ENCODE peak calls at places on chromosomes 1 and 21, in ten cellular contexts. One of them, this sample, is unnamed.
A peak's percentile ranks its signal among the peaks of the same experiment; 100 is the strongest.

GRCh38 chr21:28074676-28075075 is 918.0 kb downstream of the LTN1 start:
- DNase-seq in aorta: no peak
- DNase-seq in IMR-90: no peak
- DNase-seq in RWPE1: no peak
- DNase-seq in neuronal stem cell: no peak
- DNase-seq in Peyer's patch: no peak
- DNase-seq in dorsolateral prefrontal cortex: no peak
- DNase-seq in CD4-positive, alpha-beta T cell: no peak
- DNase-seq in tibial nerve: no peak
- DNase-seq in upper lobe of left lung: no peak
- DNase-seq in this sample: no peak

GRCh38 chr1:10856863-10857598 is 60.6 kb upstream of the CASZ1 start:
- DNase-seq in dorsolateral prefrontal cortex: no peak
- DNase-seq in upper lobe of left lung: peak; percentile 62
- DNase-seq in CD4-positive, alpha-beta T cell: no peak
- DNase-seq in neuronal stem cell: no peak
- DNase-seq in RWPE1: no peak
- DNase-seq in tibial nerve: no peak
- DNase-seq in IMR-90: no peak
- DNase-seq in Peyer's patch: no peak
- DNase-seq in aorta: no peak
- DNase-seq in this sample: no peak

GRCh38 chr1:152878042-152878441 is at the start of gene SMCP:
- DNase-seq in RWPE1: no peak
- DNase-seq in dorsolateral prefrontal cortex: no peak
- DNase-seq in Peyer's patch: no peak
- DNase-seq in upper lobe of left lung: no peak
- DNase-seq in CD4-positive, alpha-beta T cell: no peak
- DNase-seq in tibial nerve: no peak
- DNase-seq in aorta: no peak
- DNase-seq in neuronal stem cell: no peak
- DNase-seq in IMR-90: no peak
- DNase-seq in this sample: no peak

GRCh38 chr1:155834296-155834926 is 22.6 kb downstream of the GON4L start:
- DNase-seq in neuronal stem cell: peak; percentile 26
- DNase-seq in IMR-90: peak; percentile 70
- DNase-seq in upper lobe of left lung: peak; percentile 52
- DNase-seq in dorsolateral prefrontal cortex: no peak
- DNase-seq in aorta: no peak
- DNase-seq in CD4-positive, alpha-beta T cell: no peak
- DNase-seq in RWPE1: no peak
- DNase-seq in Peyer's patch: no peak
- DNase-seq in tibial nerve: no peak
- DNase-seq in this sample: no peak

GRCh38 chr21:46486481-46487000 is 27.9 kb downstream of the DIP2A start:
- DNase-seq in dorsolateral prefrontal cortex: no peak
- DNase-seq in aorta: no peak
- DNase-seq in neuronal stem cell: no peak
- DNase-seq in Peyer's patch: no peak
- DNase-seq in tibial nerve: no peak
- DNase-seq in IMR-90: peak; percentile 51
- DNase-seq in CD4-positive, alpha-beta T cell: no peak
- DNase-seq in RWPE1: no peak
- DNase-seq in upper lobe of left lung: no peak
- DNase-seq in this sample: no peak

GRCh38 chr1:153032677-153033308 is 1.8 kb downstream of the SPRR1B start:
- DNase-seq in CD4-positive, alpha-beta T cell: no peak
- DNase-seq in tibial nerve: no peak
- DNase-seq in RWPE1: peak; percentile 88
- DNase-seq in Peyer's patch: no peak
- DNase-seq in IMR-90: peak; percentile 48
- DNase-seq in neuronal stem cell: peak; percentile 32
- DNase-seq in dorsolateral prefrontal cortex: peak; percentile 36
- DNase-seq in upper lobe of left lung: no peak
- DNase-seq in aorta: no peak
- DNase-seq in this sample: peak; percentile 1

GRCh38 chr1:156939786-156940334 is 19.4 kb downstream of the LRRC71 start:
- DNase-seq in RWPE1: no peak
- DNase-seq in CD4-positive, alpha-beta T cell: no peak
- DNase-seq in dorsolateral prefrontal cortex: no peak
- DNase-seq in tibial nerve: no peak
- DNase-seq in aorta: no peak
- DNase-seq in neuronal stem cell: no peak
- DNase-seq in upper lobe of left lung: peak; percentile 31
- DNase-seq in IMR-90: no peak
- DNase-seq in Peyer's patch: no peak
- DNase-seq in this sample: no peak

GRCh38 chr1:147794570-147794969 is 34.2 kb upstream of the GJA5 start:
- DNase-seq in CD4-positive, alpha-beta T cell: no peak
- DNase-seq in Peyer's patch: no peak
- DNase-seq in upper lobe of left lung: peak; percentile 17
- DNase-seq in aorta: no peak
- DNase-seq in neuronal stem cell: no peak
- DNase-seq in IMR-90: no peak
- DNase-seq in RWPE1: no peak
- DNase-seq in dorsolateral prefrontal cortex: no peak
- DNase-seq in tibial nerve: no peak
- DNase-seq in this sample: no peak

GRCh38 chr1:113375878-113376277 is 14.4 kb upstream of the MAGI3 start:
- DNase-seq in CD4-positive, alpha-beta T cell: no peak
- DNase-seq in neuronal stem cell: no peak
- DNase-seq in Peyer's patch: no peak
- DNase-seq in IMR-90: no peak
- DNase-seq in aorta: no peak
- DNase-seq in tibial nerve: no peak
- DNase-seq in dorsolateral prefrontal cortex: no peak
- DNase-seq in RWPE1: no peak
- DNase-seq in upper lobe of left lung: no peak
- DNase-seq in this sample: no peak

GRCh38 chr1:113370868-113371267 is 19.4 kb upstream of the MAGI3 start:
- DNase-seq in IMR-90: no peak
- DNase-seq in aorta: no peak
- DNase-seq in dorsolateral prefrontal cortex: no peak
- DNase-seq in RWPE1: no peak
- DNase-seq in tibial nerve: no peak
- DNase-seq in upper lobe of left lung: no peak
- DNase-seq in CD4-positive, alpha-beta T cell: no peak
- DNase-seq in Peyer's patch: no peak
- DNase-seq in neuronal stem cell: no peak
- DNase-seq in this sample: no peak

GRCh38 chr1:113372546-113372945 is 17.8 kb upstream of the MAGI3 start:
- DNase-seq in aorta: no peak
- DNase-seq in CD4-positive, alpha-beta T cell: no peak
- DNase-seq in IMR-90: no peak
- DNase-seq in upper lobe of left lung: no peak
- DNase-seq in RWPE1: no peak
- DNase-seq in dorsolateral prefrontal cortex: no peak
- DNase-seq in Peyer's patch: no peak
- DNase-seq in neuronal stem cell: no peak
- DNase-seq in tibial nerve: no peak
- DNase-seq in this sample: no peak

GRCh38 chr1:113369715-113370114 is 20.6 kb upstream of the MAGI3 start:
- DNase-seq in neuronal stem cell: no peak
- DNase-seq in aorta: no peak
- DNase-seq in CD4-positive, alpha-beta T cell: no peak
- DNase-seq in tibial nerve: no peak
- DNase-seq in upper lobe of left lung: no peak
- DNase-seq in dorsolateral prefrontal cortex: no peak
- DNase-seq in IMR-90: no peak
- DNase-seq in RWPE1: no peak
- DNase-seq in Peyer's patch: no peak
- DNase-seq in this sample: no peak

GRCh38 chr1:113373644-113374043 is 16.7 kb upstream of the MAGI3 start:
- DNase-seq in Peyer's patch: no peak
- DNase-seq in neuronal stem cell: no peak
- DNase-seq in tibial nerve: no peak
- DNase-seq in RWPE1: no peak
- DNase-seq in dorsolateral prefrontal cortex: no peak
- DNase-seq in aorta: no peak
- DNase-seq in CD4-positive, alpha-beta T cell: no peak
- DNase-seq in IMR-90: no peak
- DNase-seq in upper lobe of left lung: no peak
- DNase-seq in this sample: no peak
- H3K27ac ChIP-seq in Peyer's patch: no peak overlapping the region
- H3K27ac ChIP-seq in neuronal stem cell: no peak overlapping the region
- H3K27ac ChIP-seq in tibial nerve: no peak overlapping the region
- H3K27ac ChIP-seq in RWPE1: no peak overlapping the region
- H3K27ac ChIP-seq in dorsolateral prefrontal cortex: no peak overlapping the region
- H3K27ac ChIP-seq in aorta: no peak overlapping the region
- H3K27ac ChIP-seq in CD4-positive, alpha-beta T cell: no peak overlapping the region
- H3K27ac ChIP-seq in IMR-90: no peak overlapping the region
- H3K27ac ChIP-seq in upper lobe of left lung: no peak overlapping the region
- H3K27ac ChIP-seq in this sample: no peak overlapping the region

GRCh38 chr21:44429894-44430293 is 25.4 kb upstream of the LRRC3 start:
- DNase-seq in neuronal stem cell: no peak
- DNase-seq in IMR-90: no peak
- DNase-seq in upper lobe of left lung: no peak
- DNase-seq in tibial nerve: no peak
- DNase-seq in CD4-positive, alpha-beta T cell: no peak
- DNase-seq in RWPE1: no peak
- DNase-seq in aorta: no peak
- DNase-seq in dorsolateral prefrontal cortex: no peak
- DNase-seq in Peyer's patch: no peak
- DNase-seq in this sample: no peak

GRCh38 chr21:44425895-44426662 is 29.2 kb upstream of the LRRC3 start:
- DNase-seq in neuronal stem cell: no peak
- DNase-seq in CD4-positive, alpha-beta T cell: no peak
- DNase-seq in dorsolateral prefrontal cortex: peak; percentile 21
- DNase-seq in upper lobe of left lung: peak; percentile 56
- DNase-seq in IMR-90: no peak
- DNase-seq in tibial nerve: peak; percentile 3
- DNase-seq in Peyer's patch: peak; percentile 31
- DNase-seq in RWPE1: no peak
- DNase-seq in aorta: peak; percentile 51
- DNase-seq in this sample: no peak

GRCh38 chr21:44427241-44428120 is 27.8 kb upstream of the LRRC3 start:
- DNase-seq in CD4-positive, alpha-beta T cell: no peak
- DNase-seq in IMR-90: no peak
- DNase-seq in Peyer's patch: peak; percentile 37
- DNase-seq in aorta: peak; percentile 75
- DNase-seq in neuronal stem cell: no peak
- DNase-seq in dorsolateral prefrontal cortex: peak; percentile 22
- DNase-seq in RWPE1: no peak
- DNase-seq in upper lobe of left lung: peak; percentile 58
- DNase-seq in tibial nerve: no peak
- DNase-seq in this sample: no peak

GRCh38 chr21:44426663-44427191 is 28.6 kb upstream of the LRRC3 start:
- DNase-seq in aorta: peak; percentile 63
- DNase-seq in neuronal stem cell: no peak
- DNase-seq in CD4-positive, alpha-beta T cell: no peak
- DNase-seq in RWPE1: no peak
- DNase-seq in Peyer's patch: peak; percentile 37
- DNase-seq in dorsolateral prefrontal cortex: peak; percentile 16
- DNase-seq in tibial nerve: no peak
- DNase-seq in upper lobe of left lung: peak; percentile 62
- DNase-seq in IMR-90: no peak
- DNase-seq in this sample: no peak

DNA sequence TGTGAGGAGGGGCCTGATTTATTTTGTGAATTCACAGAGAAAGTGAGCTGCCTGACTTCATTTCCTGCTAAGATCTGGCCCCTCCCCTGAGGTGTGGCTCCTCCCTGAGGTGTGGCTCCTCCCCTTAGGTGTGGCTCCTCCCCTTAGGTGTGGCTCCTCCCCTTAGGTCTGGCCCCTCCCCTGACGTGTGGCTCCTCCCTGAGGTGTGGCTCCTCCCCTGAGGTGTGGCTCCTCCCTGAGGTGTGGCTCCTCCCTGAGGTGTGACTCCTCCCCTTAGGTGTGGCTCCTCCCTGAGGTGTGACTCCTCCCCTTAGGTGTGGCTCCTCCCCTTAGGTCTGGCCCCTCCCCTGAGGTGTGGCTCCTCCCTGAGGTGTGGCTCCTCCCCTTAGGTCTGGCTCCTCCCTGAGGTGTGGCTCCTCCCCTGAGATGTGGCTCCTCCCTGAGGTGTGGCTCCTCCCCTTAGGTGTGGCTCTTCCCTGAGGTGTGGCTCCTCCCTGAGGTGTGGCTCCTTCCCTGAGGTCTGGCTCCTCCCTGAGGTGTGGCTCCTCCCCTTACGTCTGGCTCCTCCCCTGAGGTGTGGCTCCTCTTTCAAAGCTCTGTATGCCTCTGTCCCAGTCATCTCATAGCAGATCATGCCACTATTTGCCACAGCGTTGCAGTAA is 26.9 kb upstream of the LRRC3 start:
- DNase-seq in dorsolateral prefrontal cortex: no peak
- DNase-seq in Peyer's patch: peak; percentile 79
- DNase-seq in aorta: peak; percentile 25
- DNase-seq in upper lobe of left lung: no peak
- DNase-seq in tibial nerve: no peak
- DNase-seq in CD4-positive, alpha-beta T cell: no peak
- DNase-seq in RWPE1: peak; percentile 46
- DNase-seq in IMR-90: no peak
- DNase-seq in neuronal stem cell: no peak
- DNase-seq in this sample: no peak
- H3K27ac ChIP-seq in dorsolateral prefrontal cortex: no peak overlapping the region
- H3K27ac ChIP-seq in Peyer's patch: no peak overlapping the region
- H3K27ac ChIP-seq in aorta: no peak overlapping the region
- H3K27ac ChIP-seq in upper lobe of left lung: no peak overlapping the region
- H3K27ac ChIP-seq in tibial nerve: no peak overlapping the region
- H3K27ac ChIP-seq in CD4-positive, alpha-beta T cell: no peak overlapping the region
- H3K27ac ChIP-seq in RWPE1: no peak overlapping the region
- H3K27ac ChIP-seq in IMR-90: no peak overlapping the region
- H3K27ac ChIP-seq in neuronal stem cell: no peak overlapping the region
- H3K27ac ChIP-seq in this sample: no peak overlapping the region

GRCh38 chr21:37619464-37619974 is 252.9 kb downstream of the DYRK1A start:
- DNase-seq in tibial nerve: no peak
- DNase-seq in CD4-positive, alpha-beta T cell: no peak
- DNase-seq in Peyer's patch: no peak
- DNase-seq in RWPE1: no peak
- DNase-seq in aorta: no peak
- DNase-seq in IMR-90: no peak
- DNase-seq in neuronal stem cell: no peak
- DNase-seq in dorsolateral prefrontal cortex: no peak
- DNase-seq in upper lobe of left lung: no peak
- DNase-seq in this sample: no peak

GRCh38 chr21:37620401-37620800 is 253.8 kb downstream of the DYRK1A start:
- DNase-seq in Peyer's patch: no peak
- DNase-seq in IMR-90: no peak
- DNase-seq in neuronal stem cell: no peak
- DNase-seq in upper lobe of left lung: no peak
- DNase-seq in CD4-positive, alpha-beta T cell: no peak
- DNase-seq in tibial nerve: no peak
- DNase-seq in RWPE1: no peak
- DNase-seq in aorta: no peak
- DNase-seq in dorsolateral prefrontal cortex: no peak
- DNase-seq in this sample: no peak

GRCh38 chr21:37623689-37624088 is 257.1 kb downstream of the DYRK1A start:
- DNase-seq in upper lobe of left lung: no peak
- DNase-seq in RWPE1: no peak
- DNase-seq in CD4-positive, alpha-beta T cell: no peak
- DNase-seq in dorsolateral prefrontal cortex: no peak
- DNase-seq in aorta: no peak
- DNase-seq in tibial nerve: no peak
- DNase-seq in IMR-90: no peak
- DNase-seq in neuronal stem cell: no peak
- DNase-seq in Peyer's patch: no peak
- DNase-seq in this sample: no peak

GRCh38 chr21:37626320-37626719 is 259.7 kb downstream of the DYRK1A start:
- DNase-seq in CD4-positive, alpha-beta T cell: no peak
- DNase-seq in neuronal stem cell: no peak
- DNase-seq in RWPE1: no peak
- DNase-seq in aorta: no peak
- DNase-seq in IMR-90: no peak
- DNase-seq in upper lobe of left lung: no peak
- DNase-seq in dorsolateral prefrontal cortex: no peak
- DNase-seq in Peyer's patch: no peak
- DNase-seq in tibial nerve: no peak
- DNase-seq in this sample: no peak

GRCh38 chr21:37622755-37623543 is 256.4 kb downstream of the DYRK1A start:
- DNase-seq in RWPE1: no peak
- DNase-seq in CD4-positive, alpha-beta T cell: no peak
- DNase-seq in neuronal stem cell: no peak
- DNase-seq in upper lobe of left lung: no peak
- DNase-seq in tibial nerve: no peak
- DNase-seq in Peyer's patch: no peak
- DNase-seq in IMR-90: no peak
- DNase-seq in aorta: no peak
- DNase-seq in dorsolateral prefrontal cortex: no peak
- DNase-seq in this sample: no peak
- H3K27ac ChIP-seq in RWPE1: no peak overlapping the region
- H3K27ac ChIP-seq in CD4-positive, alpha-beta T cell: no peak overlapping the region
- H3K27ac ChIP-seq in neuronal stem cell: no peak overlapping the region
- H3K27ac ChIP-seq in upper lobe of left lung: peak overlapping the region; percentile 42
- H3K27ac ChIP-seq in tibial nerve: no peak overlapping the region
- H3K27ac ChIP-seq in Peyer's patch: no peak overlapping the region
- H3K27ac ChIP-seq in IMR-90: no peak overlapping the region
- H3K27ac ChIP-seq in aorta: peak overlapping the region; percentile 32
- H3K27ac ChIP-seq in dorsolateral prefrontal cortex: no peak overlapping the region
- H3K27ac ChIP-seq in this sample: no peak overlapping the region

GRCh38 chr21:34131586-34131985 is 58.2 kb downstream of the MRPS6 start:
- DNase-seq in upper lobe of left lung: no peak
- DNase-seq in tibial nerve: no peak
- DNase-seq in dorsolateral prefrontal cortex: no peak
- DNase-seq in aorta: no peak
- DNase-seq in RWPE1: no peak
- DNase-seq in Peyer's patch: no peak
- DNase-seq in IMR-90: peak; percentile 15
- DNase-seq in neuronal stem cell: no peak
- DNase-seq in CD4-positive, alpha-beta T cell: no peak
- DNase-seq in this sample: no peak
- H3K27ac ChIP-seq in upper lobe of left lung: peak overlapping the region; percentile 76
- H3K27ac ChIP-seq in tibial nerve: peak overlapping the region; percentile 0
- H3K27ac ChIP-seq in dorsolateral prefrontal cortex: peak overlapping the region; percentile 91
- H3K27ac ChIP-seq in aorta: peak overlapping the region; percentile 93
- H3K27ac ChIP-seq in RWPE1: no peak overlapping the region
- H3K27ac ChIP-seq in Peyer's patch: no peak overlapping the region
- H3K27ac ChIP-seq in IMR-90: no peak overlapping the region
- H3K27ac ChIP-seq in neuronal stem cell: no peak overlapping the region
- H3K27ac ChIP-seq in CD4-positive, alpha-beta T cell: no peak overlapping the region
- H3K27ac ChIP-seq in this sample: no peak overlapping the region